ENCODE peak calls at places on chromosomes 13 and 19, in six cellular contexts. One of them, this sample, is unnamed. For H3K4me1, the result is how much of the 10 kb centered on the place peaks cover.

GRCh38 chr13:97809576-97809975 is 143.9 kb upstream of the IPO5 start:
- DNase-seq in mammary epithelial cell: peak
- DNase-seq in uterus: no peak
- DNase-seq in thoracic aorta: no peak
- DNase-seq in breast epithelium: no peak
- DNase-seq in HCT116: no peak
- DNase-seq in this sample: no peak

GRCh38 chr19:58573658-58574164 is 576 bp upstream of the MZF1 start:
- DNase-seq in mammary epithelial cell: no peak
- DNase-seq in uterus: no peak
- DNase-seq in thoracic aorta: no peak
- DNase-seq in breast epithelium: no peak
- DNase-seq in HCT116: no peak
- DNase-seq in this sample: no peak

GRCh38 chr13:41505209-41505835 is 48.0 kb downstream of the RGCC start:
- DNase-seq in mammary epithelial cell: peak
- DNase-seq in uterus: no peak
- DNase-seq in thoracic aorta: no peak
- DNase-seq in breast epithelium: no peak
- DNase-seq in HCT116: no peak
- DNase-seq in this sample: peak

GRCh38 chr19:46605356-46605821 is 4.3 kb downstream of the CALM3 start:
- DNase-seq in mammary epithelial cell: no peak
- DNase-seq in uterus: no peak
- DNase-seq in thoracic aorta: no peak
- DNase-seq in breast epithelium: peak
- DNase-seq in HCT116: no peak
- DNase-seq in this sample: no peak

GRCh38 chr19:51094696-51095279 is 12.1 kb upstream of the KLK14 start:
- DNase-seq in mammary epithelial cell: no peak
- DNase-seq in uterus: no peak
- DNase-seq in thoracic aorta: no peak
- DNase-seq in breast epithelium: no peak
- DNase-seq in HCT116: no peak
- DNase-seq in this sample: peak

GRCh38 chr13:67574320-67575233 is 344.4 kb upstream of the PCDH9 start:
- DNase-seq in mammary epithelial cell: peak
- DNase-seq in uterus: no peak
- DNase-seq in thoracic aorta: no peak
- DNase-seq in breast epithelium: no peak
- DNase-seq in HCT116: no peak
- DNase-seq in this sample: no peak

GRCh38 chr13:44146162-44146561 is 227.5 kb upstream of the SERP2 start:
- DNase-seq in mammary epithelial cell: no peak
- DNase-seq in uterus: no peak
- DNase-seq in thoracic aorta: no peak
- DNase-seq in breast epithelium: no peak
- DNase-seq in HCT116: no peak
- DNase-seq in this sample: no peak

GRCh38 chr13:30607908-30608307 is 9.8 kb upstream of the USPL1 start:
- DNase-seq in mammary epithelial cell: peak
- DNase-seq in uterus: no peak
- DNase-seq in thoracic aorta: no peak
- DNase-seq in breast epithelium: no peak
- DNase-seq in HCT116: no peak
- DNase-seq in this sample: no peak

GRCh38 chr19:17686027-17686511 is 2.1 kb downstream of the UNC13A start:
- DNase-seq in mammary epithelial cell: no peak
- DNase-seq in uterus: no peak
- DNase-seq in thoracic aorta: no peak
- DNase-seq in breast epithelium: no peak
- DNase-seq in HCT116: no peak
- DNase-seq in this sample: peak

GRCh38 chr19:32223595-32224370 is 121.6 kb upstream of the ZNF507 start:
- DNase-seq in mammary epithelial cell: peak
- DNase-seq in uterus: no peak
- DNase-seq in thoracic aorta: no peak
- DNase-seq in breast epithelium: no peak
- DNase-seq in HCT116: no peak
- DNase-seq in this sample: no peak

GRCh38 chr13:72062566-72062965 is 195.6 kb upstream of the DACH1 start:
- DNase-seq in mammary epithelial cell: peak
- DNase-seq in uterus: no peak
- DNase-seq in thoracic aorta: no peak
- DNase-seq in breast epithelium: no peak
- DNase-seq in HCT116: no peak
- DNase-seq in this sample: no peak

GRCh38 chr13:98997051-98997730 is 19.3 kb upstream of the DOCK9 start:
- DNase-seq in mammary epithelial cell: no peak
- DNase-seq in uterus: no peak
- DNase-seq in thoracic aorta: no peak
- DNase-seq in breast epithelium: no peak
- DNase-seq in HCT116: no peak
- DNase-seq in this sample: no peak

GRCh38 chr13:67224148-67224846 is 5.8 kb downstream of the PCDH9 start:
- DNase-seq in mammary epithelial cell: peak
- DNase-seq in uterus: peak
- DNase-seq in thoracic aorta: peak
- DNase-seq in breast epithelium: peak
- DNase-seq in HCT116: peak
- DNase-seq in this sample: peak

GRCh38 chr19:38093587-38093986 is 130.4 kb downstream of the DPF1 start:
- DNase-seq in mammary epithelial cell: no peak
- DNase-seq in uterus: no peak
- DNase-seq in thoracic aorta: no peak
- DNase-seq in breast epithelium: no peak
- DNase-seq in HCT116: no peak
- DNase-seq in this sample: no peak

GRCh38 chr19:6738726-6739389 is 622 bp upstream of the TRIP10 start:
- DNase-seq in mammary epithelial cell: peak
- DNase-seq in uterus: peak
- DNase-seq in thoracic aorta: no peak
- DNase-seq in breast epithelium: no peak
- DNase-seq in HCT116: no peak
- DNase-seq in this sample: peak

GRCh38 chr13:33186851-33187250 is 98.7 kb downstream of the STARD13 start:
- DNase-seq in mammary epithelial cell: no peak
- DNase-seq in uterus: no peak
- DNase-seq in thoracic aorta: no peak
- DNase-seq in breast epithelium: no peak
- DNase-seq in HCT116: no peak
- DNase-seq in this sample: no peak

GRCh38 chr13:33185853-33186252 is 99.7 kb downstream of the STARD13 start:
- DNase-seq in mammary epithelial cell: no peak
- DNase-seq in uterus: no peak
- DNase-seq in thoracic aorta: no peak
- DNase-seq in breast epithelium: no peak
- DNase-seq in HCT116: no peak
- DNase-seq in this sample: peak

GRCh38 chr13:33189470-33189869 is 96.1 kb downstream of the STARD13 start:
- DNase-seq in mammary epithelial cell: no peak
- DNase-seq in uterus: no peak
- DNase-seq in thoracic aorta: no peak
- DNase-seq in breast epithelium: no peak
- DNase-seq in HCT116: no peak
- DNase-seq in this sample: no peak

GRCh38 chr13:33191425-33192221 is 93.9 kb downstream of the STARD13 start:
- DNase-seq in mammary epithelial cell: no peak
- DNase-seq in uterus: no peak
- DNase-seq in thoracic aorta: no peak
- DNase-seq in breast epithelium: no peak
- DNase-seq in HCT116: no peak
- DNase-seq in this sample: no peak

DNA sequence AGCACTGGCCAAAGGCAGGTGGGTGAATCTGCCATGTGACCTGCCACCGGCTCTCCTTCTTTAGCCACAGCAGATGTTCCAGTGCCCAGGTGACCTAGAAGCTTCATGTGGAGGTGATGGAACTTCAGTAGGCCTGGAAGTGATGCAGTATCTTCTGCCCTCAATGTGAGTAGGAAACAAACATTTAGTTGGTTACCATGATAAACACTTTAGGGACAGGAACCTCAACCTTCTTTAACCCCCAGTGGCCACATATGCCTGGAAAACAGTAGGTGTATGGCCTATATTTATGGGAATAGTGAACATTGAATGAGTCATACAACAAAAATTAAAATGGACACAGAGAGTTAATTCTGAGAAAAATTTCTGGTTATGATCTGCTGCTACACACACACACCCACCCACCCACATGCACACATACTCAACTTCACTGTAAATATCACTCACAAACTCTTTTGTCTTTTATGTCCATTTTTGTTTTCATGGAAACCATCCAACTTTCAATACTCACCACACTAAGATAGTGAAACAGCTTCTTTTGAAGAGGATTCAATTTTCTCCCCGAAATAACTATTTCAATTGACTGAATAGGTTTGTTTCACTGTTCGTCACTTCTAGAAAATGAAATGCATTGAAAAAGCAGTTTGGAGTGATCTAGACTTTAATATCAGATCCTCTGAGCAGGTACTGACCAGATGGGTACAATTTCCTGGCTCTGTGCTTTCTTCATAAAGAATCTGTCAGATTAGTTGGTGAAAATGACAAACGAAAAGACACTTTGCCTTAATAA is 97.3 kb downstream of the STARD13 start:
- DNase-seq in mammary epithelial cell: no peak
- DNase-seq in uterus: no peak
- DNase-seq in thoracic aorta: no peak
- DNase-seq in breast epithelium: no peak
- DNase-seq in HCT116: no peak
- DNase-seq in this sample: no peak
- H3K4me1 ChIP-seq in mammary epithelial cell: under half
- H3K4me1 ChIP-seq in uterus: under half
- H3K4me1 ChIP-seq in thoracic aorta: half or more
- H3K4me1 ChIP-seq in breast epithelium: under half
- H3K4me1 ChIP-seq in HCT116: under half
- H3K4me1 ChIP-seq in this sample: under half

DNA sequence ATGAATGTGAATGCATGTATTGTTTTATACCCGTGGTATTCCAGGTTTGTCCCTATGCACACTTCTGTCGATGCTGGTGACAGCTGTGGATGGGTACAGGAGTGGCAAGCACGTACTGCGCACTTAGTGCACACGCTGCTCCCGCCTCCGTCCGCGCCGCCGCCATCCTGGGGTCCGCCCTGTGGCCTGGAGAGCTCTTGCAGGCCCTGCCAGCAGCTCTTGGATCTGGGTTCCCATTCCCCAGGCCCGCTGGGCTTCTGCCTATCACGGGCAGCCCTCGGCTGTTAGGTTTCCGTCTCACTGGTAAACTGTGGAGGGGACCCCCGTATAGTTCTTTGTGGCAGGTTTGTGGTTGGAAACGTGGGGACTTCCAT is 4.0 kb downstream of the GNA11 start:
- DNase-seq in mammary epithelial cell: peak
- DNase-seq in uterus: no peak
- DNase-seq in thoracic aorta: no peak
- DNase-seq in breast epithelium: no peak
- DNase-seq in HCT116: no peak
- DNase-seq in this sample: no peak
- H3K27ac ChIP-seq in mammary epithelial cell: peak
- H3K27ac ChIP-seq in uterus: peak
- H3K27ac ChIP-seq in thoracic aorta: peak
- H3K27ac ChIP-seq in breast epithelium: peak
- H3K27ac ChIP-seq in HCT116: no peak
- H3K27ac ChIP-seq in this sample: peak

DNA sequence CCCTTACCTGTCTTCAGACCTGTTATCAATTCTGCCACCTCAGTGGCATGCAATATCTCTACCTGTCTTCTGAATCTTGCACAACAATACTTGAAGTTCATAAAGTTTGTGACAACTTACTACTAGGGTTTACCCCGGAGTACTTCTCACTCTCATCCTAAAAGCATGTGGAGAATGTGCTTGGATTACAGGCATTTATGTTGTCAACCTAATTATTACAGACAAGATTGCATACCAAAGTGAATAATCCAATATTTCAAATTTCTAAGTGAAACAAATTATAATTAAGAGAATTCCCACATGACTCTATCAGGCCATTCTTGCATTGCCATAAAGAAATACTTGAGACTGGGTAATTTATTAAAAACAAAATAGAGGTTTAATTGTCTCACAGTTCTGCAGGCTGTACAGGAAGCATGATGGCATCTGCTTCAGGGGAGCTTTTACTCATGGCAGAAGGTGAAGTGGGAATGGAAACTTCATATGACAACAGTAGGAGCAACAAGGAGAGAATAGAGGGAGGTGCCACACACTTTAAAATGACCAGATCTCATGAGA is 661.0 kb upstream of the SPRY2 start:
- DNase-seq in mammary epithelial cell: no peak
- DNase-seq in uterus: no peak
- DNase-seq in thoracic aorta: no peak
- DNase-seq in breast epithelium: no peak
- DNase-seq in HCT116: no peak
- DNase-seq in this sample: no peak
- TF ChIP-seq CTCF in mammary epithelial cell: no peak
- TF ChIP-seq CTCF in uterus: no peak
- TF ChIP-seq CTCF in thoracic aorta: no peak
- TF ChIP-seq CTCF in breast epithelium: no peak
- TF ChIP-seq CTCF in HCT116: no peak
- TF ChIP-seq CTCF in this sample: no peak

DNA sequence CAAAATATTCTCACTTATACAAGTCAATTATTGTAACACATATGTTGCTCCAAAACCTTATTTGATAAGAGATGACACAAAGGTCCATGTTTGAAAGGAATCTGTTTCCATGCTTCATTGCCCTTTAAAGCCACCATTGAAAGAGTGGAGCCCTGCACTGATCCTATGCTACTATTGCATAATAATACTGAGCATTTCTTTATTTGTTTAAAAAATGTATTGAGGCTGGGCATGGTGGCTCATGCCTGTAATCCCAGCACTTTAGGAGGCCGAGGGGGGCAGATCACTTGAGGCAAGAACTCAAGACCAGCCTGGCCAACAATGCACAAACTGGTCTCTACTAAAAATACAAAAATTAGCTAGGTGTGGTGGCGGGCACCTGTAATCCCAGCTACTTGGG is 178.8 kb upstream of the STARD13 start:
- DNase-seq in mammary epithelial cell: no peak
- DNase-seq in uterus: no peak
- DNase-seq in thoracic aorta: no peak
- DNase-seq in breast epithelium: no peak
- DNase-seq in HCT116: no peak
- DNase-seq in this sample: no peak
- H3K4me1 ChIP-seq in mammary epithelial cell: under half
- H3K4me1 ChIP-seq in uterus: under half
- H3K4me1 ChIP-seq in thoracic aorta: under half
- H3K4me1 ChIP-seq in breast epithelium: under half
- H3K4me1 ChIP-seq in HCT116: under half
- H3K4me1 ChIP-seq in this sample: under half

This sample was measured in cardiac muscle cell.